ENCODE peak calls at places on chromosome 10, in ten cellular contexts. C is psoas muscle; Z is neuronal stem cell; K is right atrium auricular region; U is mucosa of descending colon; L is CD8-positive, alpha-beta memory T cell; P is SJCRH30; J is left ventricle myocardium inferior; V is lower lobe of right lung; I is Caco-2. E is an unnamed sample. For H3K4me1 and H3K36me3, the result is how much of the 10 kb centered on the place peaks cover.

GRCh38 chr10:77837248-77837924 is 89.2 kb downstream of the DLG5 start:
- DNase-seq in L (peak), K (no peak), J (no peak), V (no peak), P (no peak), Z (peak), U (peak), I (peak), C (no peak), E (peak)

GRCh38 chr10:11331706-11332105 is 279.7 kb downstream of the USP6NL start:
- DNase-seq in Z (no peak), L (no peak), C (no peak), V (no peak), J (no peak), U (no peak), P (no peak), I (no peak), K (no peak), E (no peak)

GRCh38 chr10:112605063-112605462 is 158.0 kb downstream of the VTI1A start:
- DNase-seq in Z (no peak), U (no peak), P (no peak), I (no peak), J (no peak), K (no peak), C (no peak), V (no peak), L (no peak), E (no peak)

GRCh38 chr10:118868618-118869017 is 113.8 kb upstream of the CACUL1 start:
- DNase-seq in K (no peak), U (no peak), P (no peak), I (no peak), J (no peak), Z (no peak), L (no peak), C (no peak), V (no peak), E (no peak)

GRCh38 chr10:78846770-78847169 is 222.0 kb upstream of the ZMIZ1 start:
- DNase-seq in U (no peak), I (no peak), L (no peak), K (no peak), Z (no peak), C (peak), J (peak), V (no peak), P (no peak), E (no peak)

GRCh38 chr10:69246581-69247312 is 26.6 kb downstream of the HKDC1 start:
- DNase-seq in Z (no peak), C (no peak), U (no peak), V (no peak), K (no peak), L (no peak), J (no peak), I (no peak), P (no peak), E (no peak)

GRCh38 chr10:89518108-89518507 is 17.3 kb downstream of the SLC16A12 start:
- DNase-seq in J (peak), C (peak), V (no peak), Z (no peak), P (peak), U (no peak), L (no peak), I (no peak), K (no peak), E (no peak)

GRCh38 chr10:113449151-113449695 is 103.6 kb upstream of the HABP2 start:
- DNase-seq in U (no peak), L (no peak), J (no peak), P (no peak), Z (no peak), I (no peak), K (no peak), C (no peak), V (no peak), E (no peak)

GRCh38 chr10:29771376-29771775 is 136.6 kb upstream of the SVIL start:
- DNase-seq in U (no peak), C (no peak), K (no peak), J (no peak), P (no peak), L (no peak), I (no peak), Z (no peak), V (no peak), E (no peak)

GRCh38 chr10:88379575-88379974 is 203.5 kb downstream of the RNLS start:
- DNase-seq in J (no peak), L (no peak), V (no peak), Z (no peak), U (peak), I (no peak), P (no peak), K (no peak), C (no peak), E (peak)

GRCh38 chr10:11328264-11329054 is 283.0 kb downstream of the USP6NL start:
- DNase-seq in U (no peak), K (no peak), L (no peak), I (no peak), C (no peak), V (no peak), Z (no peak), J (peak), P (peak), E (no peak)

GRCh38 chr10:1199897-1200721 is 143.9 kb downstream of the WDR37 start:
- DNase-seq in K (no peak), U (no peak), Z (no peak), P (no peak), C (no peak), V (no peak), I (no peak), J (no peak), L (no peak), E (no peak)

GRCh38 chr10:97991875-97992274 is 38.5 kb downstream of the CRTAC1 start:
- DNase-seq in C (no peak), I (peak), K (no peak), P (peak), L (no peak), V (no peak), Z (peak), U (peak), J (no peak), E (peak)

GRCh38 chr10:89466599-89467035 is 52.2 kb downstream of the IFIT5 start:
- DNase-seq in C (no peak), K (no peak), Z (no peak), V (no peak), U (no peak), I (peak), L (no peak), J (no peak), P (peak), E (peak)

GRCh38 chr10:68813554-68813953 is 13.8 kb upstream of the STOX1 start:
- DNase-seq in V (no peak), K (no peak), U (no peak), C (no peak), L (no peak), I (no peak), P (no peak), Z (no peak), J (no peak), E (no peak)

GRCh38 chr10:121422096-121422495 is 176.1 kb downstream of the FGFR2 start:
- DNase-seq in C (no peak), U (no peak), K (no peak), I (no peak), L (no peak), Z (no peak), P (no peak), J (no peak), V (no peak), E (no peak)

GRCh38 chr10:79244068-79244442 is 103.2 kb upstream of the PPIF start:
- DNase-seq in Z (no peak), L (no peak), C (no peak), I (no peak), J (no peak), U (no peak), P (no peak), V (no peak), K (no peak), E (no peak)

GRCh38 chr10:105063796-105064195 is 422.7 kb downstream of the SORCS3 start:
- DNase-seq in K (no peak), I (peak), L (no peak), Z (peak), P (peak), U (peak), V (no peak), C (no peak), J (peak), E (peak)

GRCh38 chr10:74917481-74918077 is 91.2 kb downstream of the KAT6B start:
- DNase-seq in I (no peak), L (no peak), C (no peak), P (no peak), J (no peak), K (no peak), U (no peak), Z (no peak), V (no peak), E (peak)

GRCh38 chr10:80344912-80345311 is 11.6 kb downstream of the DYDC1 start:
- DNase-seq in V (no peak), P (no peak), L (no peak), K (no peak), I (no peak), J (no peak), C (no peak), Z (no peak), U (no peak), E (no peak)

GRCh38 chr10:3887404-3887803 is 102.4 kb upstream of the KLF6 start:
- DNase-seq in P (no peak), K (no peak), J (no peak), V (no peak), I (peak), Z (no peak), C (peak), U (no peak), L (no peak), E (no peak)

GRCh38 chr10:354901-355617 is 219.8 kb downstream of the ZMYND11 start:
- DNase-seq in K (no peak), I (no peak), V (no peak), P (no peak), U (no peak), Z (no peak), C (no peak), L (no peak), J (no peak), E (no peak)

GRCh38 chr10:30436200-30436599 is 2.2 kb downstream of the MAP3K8 start:
- DNase-seq in J (no peak), P (peak), C (no peak), I (peak), V (no peak), Z (peak), K (no peak), U (peak), L (no peak), E (no peak)

GRCh38 chr10:27696466-27696865 is 49.2 kb downstream of the MKX start:
- DNase-seq in K (no peak), P (no peak), V (no peak), I (no peak), U (no peak), C (no peak), Z (no peak), L (no peak), J (no peak), E (no peak)

GRCh38 chr10:27699778-27700177 is 45.8 kb downstream of the MKX start:
- DNase-seq in V (no peak), C (no peak), J (no peak), L (no peak), Z (no peak), U (no peak), P (no peak), K (no peak), I (no peak), E (no peak)

DNA sequence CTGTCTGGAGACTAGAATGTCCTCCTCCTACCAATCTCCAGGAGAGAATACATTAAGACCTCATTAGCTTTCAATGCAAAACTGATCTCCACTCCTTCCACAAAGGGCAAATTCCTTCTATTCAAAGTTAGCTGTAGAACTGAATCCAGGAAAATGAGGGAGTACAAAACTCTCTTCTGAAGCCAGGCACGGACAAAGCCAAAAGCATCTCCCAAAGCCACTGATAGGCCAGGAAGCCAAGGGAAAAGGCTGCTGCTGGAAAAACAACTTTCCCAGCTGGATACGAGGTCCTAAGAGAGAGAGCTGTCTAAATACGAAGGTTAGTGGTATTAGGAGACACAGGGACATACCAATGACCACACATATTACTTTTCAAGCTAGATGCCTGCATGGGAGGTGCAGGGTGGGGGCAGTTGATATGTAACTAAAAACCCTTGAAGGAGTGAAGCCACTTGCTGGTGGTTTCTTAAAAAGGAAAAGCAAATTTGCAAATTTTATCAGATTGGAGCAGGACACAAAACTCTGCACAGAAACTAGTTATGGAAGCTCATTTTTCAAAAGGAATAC is 43.6 kb downstream of the MKX start:
- DNase-seq in J (no peak), Z (peak), L (no peak), P (no peak), I (no peak), U (no peak), K (no peak), C (no peak), V (no peak), E (no peak)
- H3K4me1 ChIP-seq in J (under half), Z (under half), L (under half), P (under half), I (under half), U (under half), K (under half), C (under half), V (under half), E (under half)

DNA sequence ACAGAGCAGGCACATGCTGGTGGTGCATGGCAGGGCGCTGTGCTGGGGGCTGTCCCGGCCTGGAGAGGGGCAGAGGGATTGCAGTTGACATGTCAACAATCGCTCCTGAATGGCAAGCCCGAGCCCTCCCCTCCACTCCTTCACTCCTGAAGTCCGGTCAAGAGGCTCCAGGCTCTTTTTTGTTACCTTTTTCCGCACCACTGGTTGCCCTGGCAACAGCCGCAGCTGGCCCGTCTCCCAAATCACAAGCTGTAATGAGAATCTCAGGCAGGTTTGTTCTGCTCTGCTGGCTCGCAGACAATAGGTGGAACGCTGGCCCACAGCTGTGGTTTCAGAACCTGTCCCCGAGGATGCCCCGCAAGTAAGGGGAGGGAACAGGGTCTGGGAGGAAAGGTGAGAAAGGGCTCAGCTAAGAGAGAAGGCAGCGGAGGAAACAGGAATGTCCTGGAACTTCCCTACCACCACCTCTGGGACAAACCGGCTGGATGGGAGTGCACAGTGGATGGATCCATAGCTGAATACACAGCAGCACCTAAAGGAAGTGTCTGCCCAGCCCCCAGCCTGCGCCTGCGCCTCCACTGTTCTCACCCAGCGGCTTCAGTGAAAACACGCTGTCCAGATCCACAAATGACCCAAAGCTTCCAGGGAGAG is 58.9 kb downstream of the CALML3 start:
- DNase-seq in U (peak), L (no peak), J (peak), I (no peak), K (no peak), C (no peak), Z (peak), V (peak), P (no peak), E (no peak)
- H3K4me3 ChIP-seq in U (no peak), L (no peak), J (no peak), I (no peak), K (no peak), C (no peak), Z (peak), V (no peak), P (no peak), E (no peak)

DNA sequence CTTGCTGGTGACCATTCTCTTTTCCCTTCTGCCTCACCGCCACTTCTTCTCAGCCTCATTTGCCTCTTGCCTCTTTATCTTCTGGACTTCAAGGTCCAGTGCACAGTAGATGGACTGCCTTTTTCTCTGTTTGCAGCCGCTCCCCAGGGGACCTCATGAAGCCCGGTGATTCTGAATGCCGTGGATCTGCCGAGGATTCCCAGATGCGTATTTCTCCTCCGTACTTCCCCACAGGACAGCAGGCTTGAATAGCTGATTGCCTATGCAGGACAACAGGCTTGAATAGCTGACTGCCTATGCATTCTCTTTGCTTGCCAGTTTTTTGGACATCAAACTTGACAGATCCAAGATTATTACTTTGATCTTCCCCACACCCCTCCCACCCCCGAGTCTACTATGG is 38.9 kb upstream of the TMEM236 start:
- DNase-seq in I (no peak), J (no peak), U (no peak), V (no peak), Z (peak), K (no peak), P (no peak), C (no peak), L (no peak), E (no peak)
- H3K36me3 ChIP-seq in I (under half), J (half or more), U (under half), V (half or more), Z (under half), K (under half), P (under half), C (under half), L (under half), E (under half)

DNA sequence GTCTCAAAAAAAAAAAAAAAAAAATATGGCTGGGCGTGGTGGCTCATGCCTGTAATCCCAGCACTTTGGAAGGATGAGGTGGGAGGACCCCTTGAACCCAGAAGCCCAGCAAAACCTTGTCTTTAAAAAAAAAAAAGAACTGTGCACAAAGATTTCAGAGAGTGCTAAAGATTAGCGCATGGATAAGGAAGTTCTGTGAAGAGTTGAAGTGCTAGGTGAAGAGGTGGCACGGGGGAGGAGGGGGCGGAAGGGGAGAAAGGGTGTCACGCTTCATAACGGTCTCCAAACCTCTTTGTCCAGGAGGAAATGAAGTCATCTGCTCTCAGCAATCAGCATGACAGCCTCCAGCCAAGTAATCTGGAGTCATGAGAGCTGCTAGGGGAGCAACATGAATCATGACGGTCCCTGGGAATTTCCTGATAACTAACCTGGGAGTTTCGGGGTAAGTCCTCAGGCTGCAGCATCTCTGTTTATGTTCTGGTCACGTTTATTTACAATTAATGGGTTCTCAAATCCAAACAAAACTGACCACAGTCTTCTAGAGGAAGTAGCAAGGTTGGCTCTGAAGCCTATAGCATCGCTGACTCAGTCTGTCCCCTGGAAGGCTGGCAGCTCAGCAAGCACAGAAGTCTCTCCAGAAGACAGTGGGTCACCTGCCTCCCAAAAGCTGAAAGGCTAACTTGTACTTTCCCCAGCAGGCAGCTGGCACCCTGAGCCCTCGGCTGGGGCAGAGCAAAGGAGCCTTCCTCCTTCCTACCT is 1.9 kb upstream of the PLAU start:
- DNase-seq in K (peak), L (no peak), I (no peak), U (peak), Z (no peak), P (peak), V (peak), J (peak), C (no peak), E (peak)
- H3K4me1 ChIP-seq in K (half or more), L (under half), I (under half), U (under half), Z (under half), P (under half), V (half or more), J (half or more), C (under half), E (under half)

GRCh38 chr10:28217848-28218247 is 85.0 kb downstream of the MPP7 start:
- DNase-seq in C (no peak), Z (no peak), V (no peak), U (no peak), I (no peak), K (no peak), L (no peak), P (no peak), J (no peak), E (no peak)
- H3K4me3 ChIP-seq in C (no peak), Z (no peak), V (no peak), U (no peak), I (no peak), K (no peak), L (no peak), P (no peak), J (no peak), E (no peak)

GRCh38 chr10:110892602-110893001 is 20.9 kb downstream of the PDCD4 start:
- DNase-seq in L (no peak), J (no peak), V (no peak), Z (no peak), U (no peak), C (no peak), I (no peak), K (no peak), P (no peak), E (no peak)

GRCh38 chr10:110883924-110884323 is 12.2 kb downstream of the PDCD4 start:
- DNase-seq in Z (no peak), V (no peak), U (no peak), C (no peak), P (no peak), K (no peak), J (no peak), L (no peak), I (no peak), E (no peak)

GRCh38 chr10:110885932-110886674 is 14.4 kb downstream of the PDCD4 start:
- DNase-seq in C (no peak), L (no peak), Z (no peak), J (no peak), I (no peak), K (no peak), U (no peak), P (no peak), V (no peak), E (no peak)

GRCh38 chr10:110881905-110882304 is 10.2 kb downstream of the PDCD4 start:
- DNase-seq in I (no peak), P (no peak), U (no peak), L (no peak), C (no peak), J (no peak), V (no peak), K (no peak), Z (no peak), E (no peak)

DNA sequence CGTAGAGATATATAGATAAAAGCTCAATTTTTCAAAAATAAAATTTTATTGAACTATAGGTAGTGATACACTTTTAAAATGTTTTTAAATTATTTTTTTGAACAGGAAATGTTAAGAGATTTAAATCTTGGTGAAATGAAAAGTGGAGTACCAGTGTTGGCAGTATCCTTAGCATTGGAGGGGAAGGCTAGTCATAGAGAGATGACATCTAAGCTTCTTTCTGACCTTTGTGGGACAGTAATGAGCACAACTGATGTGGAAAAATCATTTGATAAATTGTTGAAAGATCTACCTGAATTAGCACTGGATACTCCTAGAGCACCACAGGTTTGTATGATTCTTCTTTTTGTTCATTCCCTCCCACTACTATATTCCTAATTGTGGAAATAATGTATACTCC is 15.8 kb downstream of the PDCD4 start:
- DNase-seq in U (no peak), C (no peak), I (no peak), P (no peak), L (no peak), V (no peak), J (no peak), Z (no peak), K (no peak), E (no peak)
- H3K36me3 ChIP-seq in U (under half), C (under half), I (under half), P (under half), L (under half), V (half or more), J (half or more), Z (under half), K (under half), E (under half)

GRCh38 chr10:91452063-91452462 is 41.9 kb downstream of the HECTD2 start:
- DNase-seq in U (no peak), J (no peak), V (no peak), I (no peak), L (no peak), C (no peak), Z (no peak), P (no peak), K (no peak), E (no peak)
- H3K4me1 ChIP-seq in U (under half), J (under half), V (under half), I (under half), L (under half), C (under half), Z (under half), P (under half), K (under half), E (under half)

E was measured in small intestine.